ENCODE peak calls at places on chromosome 7, in ten cellular contexts. One of them, this sample, is unnamed.

GRCh38 chr7:14899065-14899464 is 3.5 kb downstream of the DGKB start:
- DNase-seq in mammary epithelial cell: no peak
- DNase-seq in upper lobe of right lung: no peak
- DNase-seq in neuronal stem cell: no peak
- DNase-seq in psoas muscle: no peak
- DNase-seq in spleen: no peak
- DNase-seq in heart left ventricle: no peak
- DNase-seq in colonic mucosa: no peak
- DNase-seq in small intestine: no peak
- DNase-seq in GM23248: no peak
- DNase-seq in this sample: no peak

GRCh38 chr7:107628461-107629064 is 32.1 kb upstream of the SLC26A4 start:
- DNase-seq in mammary epithelial cell: no peak
- DNase-seq in upper lobe of right lung: no peak
- DNase-seq in neuronal stem cell: no peak
- DNase-seq in psoas muscle: no peak
- DNase-seq in spleen: peak; percentile 83
- DNase-seq in heart left ventricle: no peak
- DNase-seq in colonic mucosa: no peak
- DNase-seq in small intestine: no peak
- DNase-seq in GM23248: no peak
- DNase-seq in this sample: no peak

GRCh38 chr7:109986701-109987100 is 1104.2 kb upstream of the LRRN3 start:
- DNase-seq in mammary epithelial cell: no peak
- DNase-seq in upper lobe of right lung: no peak
- DNase-seq in neuronal stem cell: no peak
- DNase-seq in psoas muscle: no peak
- DNase-seq in spleen: no peak
- DNase-seq in heart left ventricle: no peak
- DNase-seq in colonic mucosa: no peak
- DNase-seq in small intestine: no peak
- DNase-seq in GM23248: no peak
- DNase-seq in this sample: peak; percentile 22

GRCh38 chr7:105439174-105439893 is 50.6 kb upstream of the SRPK2 start:
- DNase-seq in mammary epithelial cell: peak; percentile 95
- DNase-seq in upper lobe of right lung: peak; percentile 39
- DNase-seq in neuronal stem cell: no peak
- DNase-seq in psoas muscle: no peak
- DNase-seq in spleen: no peak
- DNase-seq in heart left ventricle: no peak
- DNase-seq in colonic mucosa: peak; percentile 44
- DNase-seq in small intestine: peak; percentile 52
- DNase-seq in GM23248: peak; percentile 91
- DNase-seq in this sample: peak; percentile 57

GRCh38 chr7:75795831-75796285 is 17.7 kb downstream of the CCL24 start:
- DNase-seq in mammary epithelial cell: no peak
- DNase-seq in upper lobe of right lung: no peak
- DNase-seq in neuronal stem cell: no peak
- DNase-seq in psoas muscle: peak; percentile 58
- DNase-seq in spleen: no peak
- DNase-seq in heart left ventricle: peak; percentile 64
- DNase-seq in colonic mucosa: peak; percentile 27
- DNase-seq in small intestine: peak; percentile 35
- DNase-seq in GM23248: no peak
- DNase-seq in this sample: no peak

GRCh38 chr7:24233386-24233785 is 50.6 kb upstream of the NPY start:
- DNase-seq in mammary epithelial cell: no peak
- DNase-seq in upper lobe of right lung: no peak
- DNase-seq in neuronal stem cell: no peak
- DNase-seq in psoas muscle: no peak
- DNase-seq in spleen: no peak
- DNase-seq in heart left ventricle: no peak
- DNase-seq in colonic mucosa: no peak
- DNase-seq in small intestine: no peak
- DNase-seq in GM23248: no peak
- DNase-seq in this sample: no peak

GRCh38 chr7:151404216-151405011 is 5.4 kb downstream of the WDR86 start:
- DNase-seq in mammary epithelial cell: peak; percentile 32
- DNase-seq in upper lobe of right lung: peak; percentile 82
- DNase-seq in neuronal stem cell: no peak
- DNase-seq in psoas muscle: no peak
- DNase-seq in spleen: peak; percentile 72
- DNase-seq in heart left ventricle: no peak
- DNase-seq in colonic mucosa: no peak
- DNase-seq in small intestine: peak; percentile 20
- DNase-seq in GM23248: peak; percentile 72
- DNase-seq in this sample: peak; percentile 57

GRCh38 chr7:151755131-151755787 is 121.7 kb downstream of the PRKAG2 start:
- DNase-seq in mammary epithelial cell: no peak
- DNase-seq in upper lobe of right lung: no peak
- DNase-seq in neuronal stem cell: no peak
- DNase-seq in psoas muscle: peak; percentile 72
- DNase-seq in spleen: no peak
- DNase-seq in heart left ventricle: peak; percentile 59
- DNase-seq in colonic mucosa: peak; percentile 49
- DNase-seq in small intestine: no peak
- DNase-seq in GM23248: peak; percentile 36
- DNase-seq in this sample: peak; percentile 86

GRCh38 chr7:146736446-146737190 is 620.0 kb downstream of the CNTNAP2 start:
- DNase-seq in mammary epithelial cell: no peak
- DNase-seq in upper lobe of right lung: no peak
- DNase-seq in neuronal stem cell: no peak
- DNase-seq in psoas muscle: no peak
- DNase-seq in spleen: no peak
- DNase-seq in heart left ventricle: no peak
- DNase-seq in colonic mucosa: no peak
- DNase-seq in small intestine: no peak
- DNase-seq in GM23248: peak; percentile 27
- DNase-seq in this sample: no peak

GRCh38 chr7:142669074-142669654 is 80.1 kb upstream of the PRSS1 start:
- DNase-seq in mammary epithelial cell: peak; percentile 4
- DNase-seq in upper lobe of right lung: no peak
- DNase-seq in neuronal stem cell: peak; percentile 4
- DNase-seq in psoas muscle: no peak
- DNase-seq in spleen: no peak
- DNase-seq in heart left ventricle: no peak
- DNase-seq in colonic mucosa: no peak
- DNase-seq in small intestine: peak; percentile 26
- DNase-seq in GM23248: peak; percentile 32
- DNase-seq in this sample: no peak

GRCh38 chr7:117688126-117688525 is 185.1 kb downstream of the CTTNBP2 start:
- DNase-seq in mammary epithelial cell: peak; percentile 79
- DNase-seq in upper lobe of right lung: no peak
- DNase-seq in neuronal stem cell: no peak
- DNase-seq in psoas muscle: no peak
- DNase-seq in spleen: no peak
- DNase-seq in heart left ventricle: no peak
- DNase-seq in colonic mucosa: no peak
- DNase-seq in small intestine: no peak
- DNase-seq in GM23248: no peak
- DNase-seq in this sample: no peak

GRCh38 chr7:154577141-154577540 is 425.8 kb downstream of the PAXIP1 start:
- DNase-seq in mammary epithelial cell: no peak
- DNase-seq in upper lobe of right lung: no peak
- DNase-seq in neuronal stem cell: no peak
- DNase-seq in psoas muscle: no peak
- DNase-seq in spleen: no peak
- DNase-seq in heart left ventricle: no peak
- DNase-seq in colonic mucosa: no peak
- DNase-seq in small intestine: no peak
- DNase-seq in GM23248: no peak
- DNase-seq in this sample: no peak

GRCh38 chr7:82164813-82165212 is 278.8 kb downstream of the CACNA2D1 start:
- DNase-seq in mammary epithelial cell: peak; percentile 6
- DNase-seq in upper lobe of right lung: no peak
- DNase-seq in neuronal stem cell: no peak
- DNase-seq in psoas muscle: no peak
- DNase-seq in spleen: no peak
- DNase-seq in heart left ventricle: peak; percentile 35
- DNase-seq in colonic mucosa: peak; percentile 20
- DNase-seq in small intestine: no peak
- DNase-seq in GM23248: peak; percentile 84
- DNase-seq in this sample: peak; percentile 46

GRCh38 chr7:139246494-139246893 is 15.5 kb downstream of the UBN2 start:
- DNase-seq in mammary epithelial cell: no peak
- DNase-seq in upper lobe of right lung: no peak
- DNase-seq in neuronal stem cell: no peak
- DNase-seq in psoas muscle: no peak
- DNase-seq in spleen: no peak
- DNase-seq in heart left ventricle: no peak
- DNase-seq in colonic mucosa: no peak
- DNase-seq in small intestine: no peak
- DNase-seq in GM23248: no peak
- DNase-seq in this sample: no peak

GRCh38 chr7:37234928-37235327 is 213.7 kb downstream of the ELMO1 start:
- DNase-seq in mammary epithelial cell: peak; percentile 15
- DNase-seq in upper lobe of right lung: no peak
- DNase-seq in neuronal stem cell: peak; percentile 26
- DNase-seq in psoas muscle: no peak
- DNase-seq in spleen: no peak
- DNase-seq in heart left ventricle: no peak
- DNase-seq in colonic mucosa: no peak
- DNase-seq in small intestine: no peak
- DNase-seq in GM23248: peak; percentile 34
- DNase-seq in this sample: no peak

GRCh38 chr7:107725138-107725740 is 18.7 kb upstream of the CBLL1 start:
- DNase-seq in mammary epithelial cell: peak; percentile 60
- DNase-seq in upper lobe of right lung: no peak
- DNase-seq in neuronal stem cell: peak; percentile 42
- DNase-seq in psoas muscle: no peak
- DNase-seq in spleen: no peak
- DNase-seq in heart left ventricle: no peak
- DNase-seq in colonic mucosa: peak; percentile 51
- DNase-seq in small intestine: peak; percentile 60
- DNase-seq in GM23248: peak; percentile 63
- DNase-seq in this sample: no peak

GRCh38 chr7:94843553-94843952 is 63.8 kb upstream of the PPP1R9A start:
- DNase-seq in mammary epithelial cell: no peak
- DNase-seq in upper lobe of right lung: no peak
- DNase-seq in neuronal stem cell: no peak
- DNase-seq in psoas muscle: no peak
- DNase-seq in spleen: no peak
- DNase-seq in heart left ventricle: no peak
- DNase-seq in colonic mucosa: no peak
- DNase-seq in small intestine: no peak
- DNase-seq in GM23248: no peak
- DNase-seq in this sample: no peak
- H3K9me3 ChIP-seq in mammary epithelial cell: peaks cover 4% of the 10 kb centered on the region
- H3K9me3 ChIP-seq in upper lobe of right lung: peaks cover 3% of the 10 kb centered on the region
- H3K9me3 ChIP-seq in neuronal stem cell: peaks cover 26% of the 10 kb centered on the region
- H3K9me3 ChIP-seq in psoas muscle: peaks cover 3% of the 10 kb centered on the region
- H3K9me3 ChIP-seq in spleen: peaks cover 66% of the 10 kb centered on the region
- H3K9me3 ChIP-seq in heart left ventricle: peaks cover 58% of the 10 kb centered on the region
- H3K9me3 ChIP-seq in colonic mucosa: no peaks in the 10 kb centered on the region
- H3K9me3 ChIP-seq in small intestine: no peaks in the 10 kb centered on the region
- H3K9me3 ChIP-seq in GM23248: no peaks in the 10 kb centered on the region
- H3K9me3 ChIP-seq in this sample: peaks cover 4% of the 10 kb centered on the region

DNA sequence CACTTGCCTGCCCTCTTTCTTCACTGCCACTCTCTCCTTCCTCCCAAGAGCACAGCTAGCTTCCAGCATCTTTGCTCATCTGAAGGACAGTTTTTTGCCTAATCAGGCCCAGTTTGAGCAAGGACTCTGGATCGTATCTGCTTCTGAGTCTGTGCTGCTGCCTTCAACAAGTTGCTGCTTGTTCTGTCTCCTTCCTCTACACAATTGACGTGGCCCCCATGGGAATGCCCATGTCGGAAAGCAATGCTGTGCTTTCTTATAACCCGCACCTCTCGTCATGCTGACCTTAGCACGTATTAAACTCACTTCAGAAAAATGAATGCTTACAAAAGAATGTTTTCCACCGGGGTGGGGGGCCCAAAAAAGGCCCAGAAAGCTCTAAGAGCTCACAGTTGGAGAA is 324.7 kb upstream of the C7orf33 start:
- DNase-seq in mammary epithelial cell: no peak
- DNase-seq in upper lobe of right lung: no peak
- DNase-seq in neuronal stem cell: no peak
- DNase-seq in psoas muscle: no peak
- DNase-seq in spleen: no peak
- DNase-seq in heart left ventricle: no peak
- DNase-seq in colonic mucosa: no peak
- DNase-seq in small intestine: no peak
- DNase-seq in GM23248: no peak
- DNase-seq in this sample: no peak
- H3K9me3 ChIP-seq in mammary epithelial cell: no peaks in the 10 kb centered on the region
- H3K9me3 ChIP-seq in upper lobe of right lung: no peaks in the 10 kb centered on the region
- H3K9me3 ChIP-seq in neuronal stem cell: no peaks in the 10 kb centered on the region
- H3K9me3 ChIP-seq in psoas muscle: no peaks in the 10 kb centered on the region
- H3K9me3 ChIP-seq in spleen: no peaks in the 10 kb centered on the region
- H3K9me3 ChIP-seq in heart left ventricle: no peaks in the 10 kb centered on the region
- H3K9me3 ChIP-seq in colonic mucosa: no peaks in the 10 kb centered on the region
- H3K9me3 ChIP-seq in small intestine: no peaks in the 10 kb centered on the region
- H3K9me3 ChIP-seq in GM23248: no peaks in the 10 kb centered on the region
- H3K9me3 ChIP-seq in this sample: no peaks in the 10 kb centered on the region

DNA sequence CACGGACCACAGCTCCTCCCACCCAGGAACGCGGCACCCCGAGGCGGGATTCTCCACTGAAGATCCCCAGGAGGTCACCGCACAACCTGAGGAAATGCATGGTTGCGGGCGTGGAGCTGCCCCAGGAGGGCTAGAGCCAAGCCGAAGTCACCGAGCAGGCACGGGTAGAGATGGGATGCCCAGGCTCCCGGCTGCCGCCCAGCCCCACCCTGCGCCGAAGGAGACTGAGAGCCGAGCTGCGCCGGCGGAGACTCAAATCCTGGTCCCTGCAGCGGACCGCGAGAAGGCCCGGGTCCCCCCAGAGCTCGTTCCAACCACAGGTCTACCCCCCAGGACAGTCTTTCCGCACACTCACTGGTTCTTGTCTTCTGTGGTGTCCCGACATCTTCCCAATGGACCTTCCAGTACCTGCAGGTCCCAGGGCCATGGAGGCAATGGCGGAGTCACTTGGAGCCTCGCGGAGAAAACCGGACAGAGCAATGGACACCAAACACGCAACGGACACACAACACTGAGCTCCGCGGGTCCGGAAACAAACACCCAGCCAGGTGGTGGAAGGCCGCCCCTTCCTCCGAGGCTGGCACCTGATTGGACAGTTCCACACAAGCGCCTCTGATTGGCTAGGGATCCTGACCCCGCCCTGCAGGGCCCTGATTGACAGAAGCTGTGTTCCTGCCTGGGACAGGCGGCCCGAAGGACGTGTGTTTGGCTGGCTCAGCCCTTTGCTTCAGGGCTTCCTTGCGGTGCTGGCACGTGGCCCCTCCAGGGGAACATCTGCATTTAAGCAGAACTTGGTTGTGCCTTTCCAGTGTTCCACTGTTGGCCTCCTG is 331.9 kb upstream of the NUPR2 start:
- DNase-seq in mammary epithelial cell: no peak
- DNase-seq in upper lobe of right lung: no peak
- DNase-seq in neuronal stem cell: no peak
- DNase-seq in psoas muscle: peak; percentile 21
- DNase-seq in spleen: no peak
- DNase-seq in heart left ventricle: peak; percentile 39
- DNase-seq in colonic mucosa: no peak
- DNase-seq in small intestine: no peak
- DNase-seq in GM23248: no peak
- DNase-seq in this sample: no peak
- H3K9me3 ChIP-seq in mammary epithelial cell: peaks cover 35% of the 10 kb centered on the region
- H3K9me3 ChIP-seq in upper lobe of right lung: peaks cover 42% of the 10 kb centered on the region
- H3K9me3 ChIP-seq in neuronal stem cell: peaks cover 9% of the 10 kb centered on the region
- H3K9me3 ChIP-seq in psoas muscle: peaks cover 28% of the 10 kb centered on the region
- H3K9me3 ChIP-seq in spleen: peaks cover 99% of the 10 kb centered on the region
- H3K9me3 ChIP-seq in heart left ventricle: peaks cover 98% of the 10 kb centered on the region
- H3K9me3 ChIP-seq in colonic mucosa: no peaks in the 10 kb centered on the region
- H3K9me3 ChIP-seq in small intestine: peaks cover 3% of the 10 kb centered on the region
- H3K9me3 ChIP-seq in GM23248: no peaks in the 10 kb centered on the region
- H3K9me3 ChIP-seq in this sample: peaks cover 10% of the 10 kb centered on the region

GRCh38 chr7:56471811-56472210 is 355.6 kb upstream of the NUPR2 start:
- DNase-seq in mammary epithelial cell: no peak
- DNase-seq in upper lobe of right lung: no peak
- DNase-seq in neuronal stem cell: no peak
- DNase-seq in psoas muscle: no peak
- DNase-seq in spleen: no peak
- DNase-seq in heart left ventricle: no peak
- DNase-seq in colonic mucosa: no peak
- DNase-seq in small intestine: no peak
- DNase-seq in GM23248: no peak
- DNase-seq in this sample: no peak
- H3K9me3 ChIP-seq in mammary epithelial cell: peaks cover 59% of the 10 kb centered on the region
- H3K9me3 ChIP-seq in upper lobe of right lung: peaks cover 75% of the 10 kb centered on the region
- H3K9me3 ChIP-seq in neuronal stem cell: peaks cover 46% of the 10 kb centered on the region
- H3K9me3 ChIP-seq in psoas muscle: peaks cover 63% of the 10 kb centered on the region
- H3K9me3 ChIP-seq in spleen: peaks cover 100% of the 10 kb centered on the region
- H3K9me3 ChIP-seq in heart left ventricle: peaks cover 99% of the 10 kb centered on the region
- H3K9me3 ChIP-seq in colonic mucosa: peaks cover 7% of the 10 kb centered on the region
- H3K9me3 ChIP-seq in small intestine: peaks cover 5% of the 10 kb centered on the region
- H3K9me3 ChIP-seq in GM23248: no peaks in the 10 kb centered on the region
- H3K9me3 ChIP-seq in this sample: peaks cover 3% of the 10 kb centered on the region

This sample was measured in SJSA1.